ENCODE peak calls at places on chromosomes 16 and 17, in eight cellular contexts. M, X, Y, I, Q, F, L and Z are unnamed samples.

GRCh38 chr16:27332105-27332504 is 18.3 kb downstream of the IL4R start:
- DNase-seq in M (peak), X (no peak), Y (no peak), I (no peak), Q (no peak), F (peak), L (no peak), Z (no peak)

GRCh38 chr17:38912221-38912813 is 13.1 kb upstream of the LASP1NB start:
- DNase-seq in M (no peak), X (no peak), Y (no peak), I (no peak), Q (peak), F (no peak), L (no peak), Z (peak)

GRCh38 chr17:59292174-59292523 is 39.3 kb upstream of the YPEL2 start:
- DNase-seq in M (no peak), X (no peak), Y (no peak), I (no peak), Q (no peak), F (no peak), L (no peak), Z (no peak)

GRCh38 chr17:28956112-28956511 is 4.8 kb upstream of the PHF12 start:
- DNase-seq in M (no peak), X (no peak), Y (no peak), I (no peak), Q (no peak), F (no peak), L (no peak), Z (no peak)

GRCh38 chr17:79933863-79934652 is 94.8 kb upstream of the CBX4 start:
- DNase-seq in M (peak), X (peak), Y (no peak), I (peak), Q (no peak), F (no peak), L (no peak), Z (no peak)

GRCh38 chr16:50323335-50324011 is 45.3 kb downstream of the BRD7 start:
- DNase-seq in M (no peak), X (no peak), Y (no peak), I (peak), Q (no peak), F (no peak), L (no peak), Z (no peak)

GRCh38 chr16:3112058-3112880 is at the start of gene ZNF205:
- DNase-seq in M (no peak), X (peak), Y (no peak), I (peak), Q (peak), F (peak), L (no peak), Z (peak)

GRCh38 chr17:7283471-7284216 is 2.1 kb downstream of the SLC2A4 start:
- DNase-seq in M (no peak), X (no peak), Y (no peak), I (no peak), Q (no peak), F (no peak), L (no peak), Z (no peak)

GRCh38 chr17:27559506-27559931 is 71.5 kb upstream of the LGALS9 start:
- DNase-seq in M (no peak), X (no peak), Y (no peak), I (no peak), Q (peak), F (no peak), L (peak), Z (no peak)

GRCh38 chr17:9432121-9432866 is 143.3 kb downstream of the STX8 start:
- DNase-seq in M (no peak), X (no peak), Y (no peak), I (no peak), Q (no peak), F (no peak), L (peak), Z (no peak)

GRCh38 chr16:87851141-87851587 is 18.1 kb downstream of the SLC7A5 start:
- DNase-seq in M (no peak), X (no peak), Y (no peak), I (no peak), Q (no peak), F (no peak), L (no peak), Z (no peak)

GRCh38 chr16:11396241-11397048 is 51.2 kb downstream of the RMI2 start:
- DNase-seq in M (peak), X (peak), Y (peak), I (peak), Q (peak), F (peak), L (peak), Z (peak)

GRCh38 chr16:54193656-54194007 is 93.0 kb downstream of the IRX3 start:
- DNase-seq in M (peak), X (peak), Y (peak), I (peak), Q (peak), F (peak), L (peak), Z (peak)

GRCh38 chr17:52754838-52755237 is 596.3 kb upstream of the CA10 start:
- DNase-seq in M (no peak), X (no peak), Y (no peak), I (no peak), Q (no peak), F (no peak), L (no peak), Z (no peak)

GRCh38 chr17:8537734-8538133 is 92.8 kb downstream of the MYH10 start:
- DNase-seq in M (no peak), X (no peak), Y (no peak), I (no peak), Q (no peak), F (no peak), L (no peak), Z (no peak)

GRCh38 chr17:74288785-74289184 is 14.8 kb downstream of the DNAI2 start:
- DNase-seq in M (no peak), X (no peak), Y (no peak), I (no peak), Q (no peak), F (no peak), L (no peak), Z (no peak)

GRCh38 chr16:80500116-80500859 is 40.5 kb upstream of the DYNLRB2 start:
- DNase-seq in M (no peak), X (no peak), Y (no peak), I (no peak), Q (no peak), F (no peak), L (no peak), Z (no peak)

GRCh38 chr17:53722407-53722806 is 100.3 kb upstream of the KIF2B start:
- DNase-seq in M (no peak), X (no peak), Y (no peak), I (peak), Q (no peak), F (no peak), L (peak), Z (no peak)

GRCh38 chr17:71188811-71189492 is 931.9 kb upstream of the SOX9 start:
- DNase-seq in M (no peak), X (no peak), Y (no peak), I (no peak), Q (no peak), F (no peak), L (peak), Z (no peak)

GRCh38 chr16:70483426-70483825 is 29.0 kb downstream of the FCSK start:
- DNase-seq in M (no peak), X (no peak), Y (no peak), I (no peak), Q (no peak), F (no peak), L (no peak), Z (no peak)

GRCh38 chr16:2296662-2297505 is 29.0 kb upstream of the RNPS1 start:
- DNase-seq in M (no peak), X (peak), Y (no peak), I (peak), Q (peak), F (no peak), L (peak), Z (no peak)

GRCh38 chr17:80475949-80476876 is at the start of gene NPTX1:
- DNase-seq in M (no peak), X (peak), Y (no peak), I (peak), Q (no peak), F (no peak), L (no peak), Z (peak)

GRCh38 chr17:81385320-81386111 is 9.7 kb upstream of the BAHCC1 start:
- DNase-seq in M (no peak), X (peak), Y (no peak), I (no peak), Q (peak), F (no peak), L (no peak), Z (no peak)

GRCh38 chr16:7318661-7319060 is 14.0 kb upstream of the RBFOX1 start:
- DNase-seq in M (no peak), X (no peak), Y (no peak), I (no peak), Q (no peak), F (no peak), L (no peak), Z (no peak)

GRCh38 chr16:29154676-29155121 is 169.8 kb downstream of the LAT start:
- DNase-seq in M (no peak), X (no peak), Y (no peak), I (no peak), Q (no peak), F (no peak), L (peak), Z (no peak)

GRCh38 chr17:16516594-16517018 is 24.6 kb upstream of the LRRC75A start:
- DNase-seq in M (peak), X (peak), Y (no peak), I (peak), Q (peak), F (no peak), L (peak), Z (peak)

GRCh38 chr17:48498168-48498840 is 32.5 kb downstream of the HOXB1 start:
- DNase-seq in M (no peak), X (no peak), Y (no peak), I (no peak), Q (no peak), F (no peak), L (no peak), Z (no peak)

GRCh38 chr17:55265434-55266021 is 768 bp downstream of the HLF start:
- DNase-seq in M (no peak), X (peak), Y (peak), I (no peak), Q (peak), F (peak), L (no peak), Z (peak)

GRCh38 chr16:30956601-30957455 is 726 bp upstream of the SETD1A start:
- DNase-seq in M (peak), X (no peak), Y (peak), I (peak), Q (peak), F (peak), L (peak), Z (peak)

GRCh38 chr16:53014287-53014686 is 38.4 kb downstream of the CHD9NB start:
- DNase-seq in M (no peak), X (no peak), Y (no peak), I (no peak), Q (no peak), F (no peak), L (no peak), Z (no peak)

GRCh38 chr16:51359141-51359960 is 208.3 kb upstream of the SALL1 start:
- DNase-seq in M (no peak), X (peak), Y (no peak), I (no peak), Q (peak), F (no peak), L (no peak), Z (peak)